ENCODE peak calls at places on chromosomes 4 and X, in five cellular contexts. N, Z, I, V and G are unnamed samples. For H3K4me1, the result is how much of the 10 kb centered on the place peaks cover.

GRCh38 chrX:117978402-117978801 is 138.2 kb downstream of the KLHL13 start:
- DNase-seq in N (no peak), Z (no peak), I (no peak), V (no peak), G (no peak)

GRCh38 chr4:82493721-82494425 is 63.5 kb downstream of the ENOPH1 start:
- DNase-seq in N (no peak), Z (no peak), I (no peak), V (peak), G (no peak)

GRCh38 chr4:164997324-164997723 is 19.9 kb upstream of the TRIM61 start:
- DNase-seq in N (no peak), Z (no peak), I (no peak), V (no peak), G (no peak)

GRCh38 chrX:72478351-72478750 is 94.3 kb downstream of the HDAC8 start:
- DNase-seq in N (no peak), Z (no peak), I (no peak), V (no peak), G (no peak)

GRCh38 chrX:7045238-7045955 is 102.1 kb upstream of the STS start:
- DNase-seq in N (no peak), Z (no peak), I (no peak), V (no peak), G (no peak)

GRCh38 chrX:40085714-40086113 is 12.0 kb downstream of the BCOR start:
- DNase-seq in N (no peak), Z (no peak), I (no peak), V (no peak), G (no peak)

GRCh38 chrX:130163350-130163851 is 2.2 kb downstream of the AIFM1 start:
- DNase-seq in N (no peak), Z (no peak), I (no peak), V (peak), G (no peak)

GRCh38 chrX:153642655-153643430 is 4.2 kb upstream of the DUSP9 start:
- DNase-seq in N (no peak), Z (no peak), I (peak), V (no peak), G (no peak)

GRCh38 chrX:39985551-39985950 is 112.2 kb downstream of the BCOR start:
- DNase-seq in N (no peak), Z (no peak), I (no peak), V (no peak), G (no peak)

GRCh38 chr4:83267121-83267834 is 17.3 kb downstream of the COQ2 start:
- DNase-seq in N (no peak), Z (no peak), I (no peak), V (peak), G (no peak)

GRCh38 chrX:147498796-147499195 is 412.9 kb upstream of the FMR1 start:
- DNase-seq in N (no peak), Z (no peak), I (no peak), V (no peak), G (no peak)

GRCh38 chr4:20678382-20678781 is 21.9 kb upstream of the PACRGL start:
- DNase-seq in N (no peak), Z (no peak), I (no peak), V (no peak), G (no peak)

GRCh38 chr4:94419956-94420355 is 31.8 kb upstream of the PDLIM5 start:
- DNase-seq in N (no peak), Z (no peak), I (no peak), V (peak), G (no peak)

GRCh38 chr4:118076958-118077766 is 42.9 kb downstream of the NDST3 start:
- DNase-seq in N (no peak), Z (peak), I (no peak), V (peak), G (peak)

GRCh38 chr4:154526151-154526550 is 24.0 kb downstream of the PLRG1 start:
- DNase-seq in N (no peak), Z (no peak), I (no peak), V (no peak), G (no peak)

DNA sequence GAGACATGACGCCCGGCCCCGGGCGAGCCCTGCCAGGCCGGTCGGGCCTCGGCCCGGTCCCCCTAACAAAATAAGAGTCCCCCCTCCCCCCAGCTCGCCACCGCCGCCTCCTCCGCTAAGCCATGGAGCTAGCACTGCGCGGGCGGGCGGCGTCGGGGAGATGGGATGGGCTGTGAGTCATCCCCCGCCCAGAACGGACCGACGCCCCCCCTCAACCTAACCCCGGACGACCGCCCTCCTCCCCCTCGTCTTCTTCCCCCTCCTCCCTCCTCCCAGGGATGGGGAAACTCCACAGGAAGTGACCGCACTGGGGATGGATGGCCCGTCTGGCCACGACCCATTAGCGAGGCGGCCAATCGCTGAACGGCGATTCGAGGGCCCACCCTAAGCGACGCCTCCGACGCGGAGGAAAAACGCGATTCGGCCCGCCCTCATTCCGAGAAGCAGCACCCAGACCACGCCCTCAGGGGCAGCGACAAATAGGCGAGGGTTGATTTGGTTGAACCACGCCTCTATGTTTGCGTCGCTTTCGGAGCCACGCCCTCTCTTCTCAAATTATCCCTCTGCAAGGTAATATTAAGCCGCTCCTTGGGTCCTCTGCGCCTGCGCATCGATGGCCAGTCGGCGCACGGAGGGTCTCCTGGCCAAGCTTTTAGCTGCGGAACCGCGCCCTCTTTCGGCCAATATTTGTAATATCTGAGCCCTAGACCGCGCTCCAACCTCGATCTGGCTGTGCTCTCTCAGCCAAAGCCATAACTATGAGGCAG is at the start of gene TFE3:
- DNase-seq in N (peak), Z (peak), I (peak), V (peak), G (peak)
- TF ChIP-seq CTCF in N (peak), Z (peak), I (peak), V (peak), G (peak)

DNA sequence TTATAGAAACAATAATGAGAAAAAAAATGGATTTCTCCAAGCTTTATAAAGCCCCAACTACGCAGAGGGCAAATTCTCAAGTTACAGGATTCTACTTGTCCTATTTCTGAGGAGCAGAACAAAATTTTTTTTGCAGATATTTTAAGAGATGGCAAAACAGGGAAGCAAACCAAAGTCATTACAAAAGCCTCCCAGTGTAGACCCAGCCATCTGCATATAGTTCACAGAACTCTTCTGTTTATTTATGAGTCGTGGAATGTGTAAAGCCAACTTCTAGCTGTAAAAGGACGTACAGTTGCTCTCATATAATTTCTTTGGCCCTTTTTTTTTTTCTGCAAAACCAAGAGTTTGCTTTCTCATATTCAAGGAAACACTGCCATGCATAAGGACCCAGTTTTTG is 120.4 kb downstream of the PCDH7 start:
- DNase-seq in N (no peak), Z (no peak), I (no peak), V (peak), G (no peak)
- H3K4me1 ChIP-seq in N (under half), Z (under half), I (under half), V (under half), G (under half)

GRCh38 chrX:134646671-134647070 is 11.6 kb downstream of the PLAC1 start:
- DNase-seq in N (no peak), Z (no peak), I (no peak), V (no peak), G (no peak)
- H3K4me3 ChIP-seq in N (no peak), Z (no peak), I (no peak), V (no peak), G (no peak)

GRCh38 chr4:41324861-41325260 is 68.1 kb downstream of the UCHL1 start:
- DNase-seq in N (no peak), Z (no peak), I (no peak), V (no peak), G (no peak)
- TF ChIP-seq CTCF in N (no peak), Z (no peak), I (no peak), V (no peak), G (no peak)

GRCh38 chr4:168841682-168842019 is 168.4 kb downstream of the CBR4 start:
- DNase-seq in N (no peak), Z (no peak), I (no peak), V (no peak), G (no peak)

GRCh38 chr4:168840988-168841681 is 168.9 kb downstream of the CBR4 start:
- DNase-seq in N (no peak), Z (no peak), I (no peak), V (peak), G (no peak)

GRCh38 chr4:168843635-168844034 is 166.4 kb downstream of the CBR4 start:
- DNase-seq in N (no peak), Z (no peak), I (no peak), V (no peak), G (no peak)

GRCh38 chr4:168840386-168840763 is 169.7 kb downstream of the CBR4 start:
- DNase-seq in N (no peak), Z (no peak), I (no peak), V (peak), G (no peak)

GRCh38 chr4:168842186-168842585 is 167.9 kb downstream of the CBR4 start:
- DNase-seq in N (no peak), Z (no peak), I (no peak), V (peak), G (no peak)
- H3K4me1 ChIP-seq in N (half or more), Z (under half), I (under half), V (under half), G (under half)

DNA sequence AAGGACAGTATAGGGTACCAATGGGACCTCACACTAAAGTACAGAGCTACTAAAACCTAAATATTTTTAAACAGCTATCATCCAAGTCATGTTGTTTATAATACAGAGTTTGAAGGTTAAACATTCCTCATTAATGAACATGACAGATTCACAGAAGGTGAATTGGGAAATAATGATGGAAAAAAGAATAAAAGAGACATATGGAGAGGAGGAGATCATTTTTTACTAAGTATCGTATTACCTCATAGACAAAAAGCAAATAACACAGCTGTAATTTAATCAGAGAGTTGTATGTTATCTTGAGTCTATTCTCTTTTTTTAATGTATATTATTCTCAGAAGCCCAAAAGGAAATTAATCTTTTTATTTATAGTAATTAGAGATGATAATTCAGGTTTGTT is 7.9 kb downstream of the PLK4 start:
- DNase-seq in N (no peak), Z (no peak), I (no peak), V (no peak), G (no peak)
- H3K4me3 ChIP-seq in N (no peak), Z (no peak), I (no peak), V (no peak), G (no peak)

GRCh38 chrX:67558267-67558666 is 14.4 kb downstream of the AR start:
- DNase-seq in N (no peak), Z (no peak), I (no peak), V (no peak), G (no peak)

DNA sequence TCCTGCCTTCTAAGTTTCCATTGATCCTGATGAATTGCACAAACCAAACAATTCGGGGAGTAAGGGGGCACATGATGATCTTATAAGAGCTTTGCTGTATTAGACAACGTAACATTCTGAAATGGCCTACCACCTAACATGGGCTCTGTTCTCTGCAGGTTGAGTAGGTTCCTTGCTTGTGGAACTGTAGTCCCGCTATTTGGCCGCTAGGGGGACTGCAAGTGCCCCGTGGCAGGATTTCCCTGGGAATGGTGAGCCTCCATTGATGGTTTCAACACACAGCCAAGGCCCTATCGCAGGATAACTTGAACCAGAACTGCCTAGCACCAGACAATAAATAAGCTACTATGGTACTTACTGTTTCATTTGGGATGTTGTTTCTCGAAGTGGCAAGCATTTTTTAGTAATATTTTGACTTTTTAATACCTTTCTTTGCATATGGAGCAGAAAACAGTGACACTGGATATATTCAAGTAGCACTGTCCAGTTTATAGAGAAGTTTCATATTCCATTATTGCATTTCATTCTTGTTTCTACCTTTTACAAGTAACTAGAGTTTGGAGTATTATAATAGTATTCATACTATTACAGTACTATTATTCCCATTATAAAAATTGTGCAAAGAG is 11.9 kb downstream of the AR start:
- DNase-seq in N (no peak), Z (peak), I (peak), V (peak), G (peak)
- TF ChIP-seq CTCF in N (peak), Z (peak), I (peak), V (peak), G (peak)

GRCh38 chr4:110085131-110085530 is 113.3 kb downstream of the ELOVL6 start:
- DNase-seq in N (no peak), Z (no peak), I (no peak), V (peak), G (no peak)
- H3K4me1 ChIP-seq in N (under half), Z (under half), I (under half), V (under half), G (under half)

GRCh38 chr4:52713456-52713937 is 37.7 kb downstream of the ERVMER34-1 start:
- DNase-seq in N (no peak), Z (peak), I (no peak), V (peak), G (no peak)
- H3K4me3 ChIP-seq in N (peak), Z (peak), I (peak), V (peak), G (peak)

GRCh38 chr4:125526420-125526819 is 211.7 kb downstream of the FAT4 start:
- DNase-seq in N (no peak), Z (no peak), I (peak), V (no peak), G (no peak)
- TF ChIP-seq CTCF in N (no peak), Z (peak), I (no peak), V (no peak), G (peak)